ENCODE peak calls at places on chromosomes 1 and 21, in five cellular contexts. One of them, this sample, is unnamed.

GRCh38 chr1:8031176-8031785 is 5.2 kb upstream of the ERRFI1 start:
- DNase-seq in mammary epithelial cell: no peak
- DNase-seq in K562: peak
- DNase-seq in fibroblast of lung: no peak
- DNase-seq in neural progenitor cell: peak
- DNase-seq in this sample: no peak

GRCh38 chr1:42219627-42220026 is 55.1 kb upstream of the GUCA2A start:
- DNase-seq in fibroblast of lung: no peak
- DNase-seq in neural progenitor cell: no peak
- DNase-seq in mammary epithelial cell: no peak
- DNase-seq in K562: no peak
- DNase-seq in this sample: no peak

GRCh38 chr21:41397416-41397815 is 28.6 kb upstream of the MX1 start:
- DNase-seq in fibroblast of lung: no peak
- DNase-seq in K562: no peak
- DNase-seq in neural progenitor cell: no peak
- DNase-seq in mammary epithelial cell: no peak
- DNase-seq in this sample: no peak

GRCh38 chr1:231200417-231201031 is 38.7 kb downstream of the TRIM67 start:
- DNase-seq in neural progenitor cell: no peak
- DNase-seq in mammary epithelial cell: peak
- DNase-seq in fibroblast of lung: peak
- DNase-seq in K562: peak
- DNase-seq in this sample: no peak

GRCh38 chr1:221878134-221878533 is 136.2 kb upstream of the DUSP10 start:
- DNase-seq in neural progenitor cell: no peak
- DNase-seq in K562: no peak
- DNase-seq in fibroblast of lung: peak
- DNase-seq in mammary epithelial cell: peak
- DNase-seq in this sample: no peak

GRCh38 chr1:248704556-248704955 is 2.0 kb upstream of the OR14I1 start:
- DNase-seq in K562: no peak
- DNase-seq in neural progenitor cell: no peak
- DNase-seq in mammary epithelial cell: no peak
- DNase-seq in fibroblast of lung: no peak
- DNase-seq in this sample: no peak

GRCh38 chr1:230288641-230289349 is 137.3 kb downstream of the PGBD5 start:
- DNase-seq in mammary epithelial cell: no peak
- DNase-seq in fibroblast of lung: peak
- DNase-seq in K562: no peak
- DNase-seq in neural progenitor cell: no peak
- DNase-seq in this sample: no peak

GRCh38 chr1:202213361-202214088 is 19.9 kb downstream of the LGR6 start:
- DNase-seq in fibroblast of lung: no peak
- DNase-seq in neural progenitor cell: peak
- DNase-seq in mammary epithelial cell: no peak
- DNase-seq in K562: peak
- DNase-seq in this sample: no peak

GRCh38 chr1:22747021-22747734 is 36.5 kb downstream of the EPHB2 start:
- DNase-seq in fibroblast of lung: peak
- DNase-seq in mammary epithelial cell: peak
- DNase-seq in neural progenitor cell: no peak
- DNase-seq in K562: no peak
- DNase-seq in this sample: no peak

GRCh38 chr1:56911539-56911938 is 54.3 kb downstream of the C8B start:
- DNase-seq in fibroblast of lung: peak
- DNase-seq in neural progenitor cell: no peak
- DNase-seq in mammary epithelial cell: no peak
- DNase-seq in K562: no peak
- DNase-seq in this sample: no peak

GRCh38 chr1:56911098-56911497 is 54.7 kb downstream of the C8B start:
- DNase-seq in neural progenitor cell: no peak
- DNase-seq in mammary epithelial cell: peak
- DNase-seq in fibroblast of lung: peak
- DNase-seq in K562: no peak
- DNase-seq in this sample: no peak

GRCh38 chr1:56910441-56910985 is 55.3 kb downstream of the C8B start:
- DNase-seq in neural progenitor cell: no peak
- DNase-seq in mammary epithelial cell: no peak
- DNase-seq in K562: peak
- DNase-seq in fibroblast of lung: no peak
- DNase-seq in this sample: no peak

GRCh38 chr1:56908619-56909340 is 54.2 kb downstream of the C8A start:
- DNase-seq in K562: no peak
- DNase-seq in mammary epithelial cell: no peak
- DNase-seq in fibroblast of lung: peak
- DNase-seq in neural progenitor cell: no peak
- DNase-seq in this sample: no peak

GRCh38 chr1:56912325-56912724 is 53.5 kb downstream of the C8B start:
- DNase-seq in fibroblast of lung: no peak
- DNase-seq in K562: no peak
- DNase-seq in mammary epithelial cell: no peak
- DNase-seq in neural progenitor cell: no peak
- DNase-seq in this sample: no peak
- TF ChIP-seq EZH2 in fibroblast of lung: no peak
- TF ChIP-seq EZH2 in K562: no peak
- TF ChIP-seq EZH2 in mammary epithelial cell: no peak
- TF ChIP-seq EZH2 in neural progenitor cell: no peak
- TF ChIP-seq EZH2 in this sample: no peak

GRCh38 chr21:45283611-45284455 is 3.9 kb downstream of the POFUT2 start:
- DNase-seq in fibroblast of lung: no peak
- DNase-seq in K562: no peak
- DNase-seq in neural progenitor cell: no peak
- DNase-seq in mammary epithelial cell: no peak
- DNase-seq in this sample: no peak

GRCh38 chr21:45283019-45283610 is 4.6 kb downstream of the POFUT2 start:
- DNase-seq in K562: no peak
- DNase-seq in mammary epithelial cell: no peak
- DNase-seq in neural progenitor cell: no peak
- DNase-seq in fibroblast of lung: no peak
- DNase-seq in this sample: no peak

GRCh38 chr21:45280969-45281368 is 6.7 kb downstream of the POFUT2 start:
- DNase-seq in fibroblast of lung: no peak
- DNase-seq in neural progenitor cell: no peak
- DNase-seq in K562: no peak
- DNase-seq in mammary epithelial cell: no peak
- DNase-seq in this sample: no peak

GRCh38 chr21:45281411-45282282 is 6.0 kb downstream of the POFUT2 start:
- DNase-seq in K562: no peak
- DNase-seq in fibroblast of lung: no peak
- DNase-seq in mammary epithelial cell: no peak
- DNase-seq in neural progenitor cell: no peak
- DNase-seq in this sample: no peak

GRCh38 chr21:45282283-45283018 is 5.2 kb downstream of the POFUT2 start:
- DNase-seq in neural progenitor cell: no peak
- DNase-seq in fibroblast of lung: no peak
- DNase-seq in mammary epithelial cell: no peak
- DNase-seq in K562: no peak
- DNase-seq in this sample: no peak
- TF ChIP-seq EZH2 in neural progenitor cell: no peak
- TF ChIP-seq EZH2 in fibroblast of lung: no peak
- TF ChIP-seq EZH2 in mammary epithelial cell: no peak
- TF ChIP-seq EZH2 in K562: no peak
- TF ChIP-seq EZH2 in this sample: no peak

DNA sequence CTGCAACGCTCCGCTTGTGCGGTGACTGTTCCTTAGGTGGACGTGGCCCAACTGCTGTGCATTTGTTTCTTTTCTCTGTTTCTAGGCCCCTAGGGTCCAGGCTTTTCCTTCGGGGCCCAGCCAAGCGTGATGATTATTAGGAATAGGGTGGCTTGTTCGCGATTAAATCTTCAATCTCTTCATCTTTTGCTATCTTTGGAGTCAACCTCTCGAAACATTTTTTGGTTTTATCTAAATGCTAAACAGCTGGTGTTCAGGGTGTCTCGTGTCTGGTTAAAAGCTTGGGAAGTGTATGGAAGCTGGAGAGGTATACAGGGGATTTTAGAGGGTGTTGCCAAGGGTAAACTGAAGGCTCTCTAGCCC is 844 bp upstream of the PLD5 start:
- DNase-seq in K562: no peak
- DNase-seq in fibroblast of lung: no peak
- DNase-seq in mammary epithelial cell: no peak
- DNase-seq in neural progenitor cell: peak
- DNase-seq in this sample: no peak
- TF ChIP-seq EZH2 in K562: no peak
- TF ChIP-seq EZH2 in fibroblast of lung: peak
- TF ChIP-seq EZH2 in mammary epithelial cell: no peak
- TF ChIP-seq EZH2 in neural progenitor cell: no peak
- TF ChIP-seq EZH2 in this sample: no peak

DNA sequence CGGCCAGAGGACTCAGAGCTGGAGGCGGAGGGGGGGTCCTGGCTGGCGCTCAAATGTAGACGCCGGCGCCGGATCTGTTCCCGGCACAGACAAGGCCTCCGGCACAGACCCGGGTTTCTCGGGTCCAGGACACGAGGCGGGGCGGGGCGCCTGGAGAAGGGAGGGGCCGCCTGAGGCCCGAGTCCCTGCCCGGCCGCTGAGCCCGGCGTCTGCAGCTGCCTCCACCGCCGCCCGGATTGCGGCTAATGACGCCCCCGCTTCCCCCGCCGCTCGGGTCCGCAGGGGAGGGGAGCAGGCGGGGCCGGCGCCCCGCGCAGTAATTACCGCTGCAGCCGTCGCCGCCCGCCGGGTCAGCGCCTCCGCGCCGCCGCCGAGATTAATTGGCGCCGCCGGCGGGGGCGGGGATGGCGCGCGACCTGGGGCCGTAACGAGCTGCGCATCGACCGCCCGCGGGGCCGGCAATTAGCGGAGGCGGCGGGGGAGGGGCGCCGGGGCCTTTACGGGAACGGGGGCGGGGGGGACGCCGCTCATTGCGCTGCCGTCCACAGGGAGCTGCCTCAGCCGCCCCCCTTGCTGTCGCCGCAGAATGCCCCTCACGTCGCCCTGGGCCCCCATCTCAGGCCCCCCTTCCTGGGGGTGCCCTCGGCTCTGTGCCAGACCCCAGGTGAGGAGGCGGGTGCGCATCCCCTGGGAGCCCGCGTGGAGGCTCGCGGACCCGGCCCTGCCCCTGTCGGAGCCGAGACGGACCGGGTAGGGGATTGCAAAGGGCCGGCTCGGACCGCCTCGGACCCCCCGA is 17.3 kb downstream of the NOC2L start:
- DNase-seq in neural progenitor cell: peak
- DNase-seq in K562: peak
- DNase-seq in fibroblast of lung: peak
- DNase-seq in mammary epithelial cell: peak
- DNase-seq in this sample: peak
- TF ChIP-seq EZH2 in neural progenitor cell: peak
- TF ChIP-seq EZH2 in K562: no peak
- TF ChIP-seq EZH2 in fibroblast of lung: no peak
- TF ChIP-seq EZH2 in mammary epithelial cell: no peak
- TF ChIP-seq EZH2 in this sample: peak

This sample was measured in DND-41.